ENCODE peak calls at places on chromosome 4, in eight cellular contexts. One of them, this sample, is unnamed.

GRCh38 chr4:158172558-158173258 is at the start of gene GASK1B:
- DNase-seq in spleen: no peak
- DNase-seq in endothelial cell of umbilical vein: peak
- DNase-seq in dorsolateral prefrontal cortex: peak
- DNase-seq in cardiac muscle cell: peak
- DNase-seq in ovary: peak
- DNase-seq in CD8-positive, alpha-beta T cell: no peak
- DNase-seq in A549: peak
- DNase-seq in this sample: peak

GRCh38 chr4:65943076-65943475 is 272.8 kb upstream of the EPHA5 start:
- DNase-seq in spleen: no peak
- DNase-seq in endothelial cell of umbilical vein: peak
- DNase-seq in dorsolateral prefrontal cortex: no peak
- DNase-seq in cardiac muscle cell: peak
- DNase-seq in ovary: no peak
- DNase-seq in CD8-positive, alpha-beta T cell: no peak
- DNase-seq in A549: peak
- DNase-seq in this sample: no peak

GRCh38 chr4:139617702-139618490 is 47.7 kb upstream of the MGST2 start:
- DNase-seq in spleen: no peak
- DNase-seq in endothelial cell of umbilical vein: peak
- DNase-seq in dorsolateral prefrontal cortex: no peak
- DNase-seq in cardiac muscle cell: peak
- DNase-seq in ovary: no peak
- DNase-seq in CD8-positive, alpha-beta T cell: no peak
- DNase-seq in A549: peak
- DNase-seq in this sample: no peak

GRCh38 chr4:189090174-189090814 is 850.4 kb upstream of the FRG1 start:
- DNase-seq in spleen: no peak
- DNase-seq in endothelial cell of umbilical vein: no peak
- DNase-seq in dorsolateral prefrontal cortex: no peak
- DNase-seq in cardiac muscle cell: no peak
- DNase-seq in ovary: no peak
- DNase-seq in CD8-positive, alpha-beta T cell: no peak
- DNase-seq in A549: peak
- DNase-seq in this sample: no peak

GRCh38 chr4:72312032-72312650 is 256.9 kb downstream of the ADAMTS3 start:
- DNase-seq in spleen: no peak
- DNase-seq in endothelial cell of umbilical vein: peak
- DNase-seq in dorsolateral prefrontal cortex: peak
- DNase-seq in cardiac muscle cell: peak
- DNase-seq in ovary: peak
- DNase-seq in CD8-positive, alpha-beta T cell: no peak
- DNase-seq in A549: peak
- DNase-seq in this sample: no peak

GRCh38 chr4:186775867-186776266 is 52.2 kb upstream of the FAT1 start:
- DNase-seq in spleen: no peak
- DNase-seq in endothelial cell of umbilical vein: no peak
- DNase-seq in dorsolateral prefrontal cortex: no peak
- DNase-seq in cardiac muscle cell: no peak
- DNase-seq in ovary: no peak
- DNase-seq in CD8-positive, alpha-beta T cell: no peak
- DNase-seq in A549: no peak
- DNase-seq in this sample: no peak

GRCh38 chr4:149065753-149066152 is 623.5 kb upstream of the NR3C2 start:
- DNase-seq in spleen: no peak
- DNase-seq in endothelial cell of umbilical vein: no peak
- DNase-seq in dorsolateral prefrontal cortex: no peak
- DNase-seq in cardiac muscle cell: no peak
- DNase-seq in ovary: no peak
- DNase-seq in CD8-positive, alpha-beta T cell: no peak
- DNase-seq in A549: no peak
- DNase-seq in this sample: peak

GRCh38 chr4:14856076-14856926 is 146.0 kb upstream of the CPEB2 start:
- DNase-seq in spleen: no peak
- DNase-seq in endothelial cell of umbilical vein: peak
- DNase-seq in dorsolateral prefrontal cortex: no peak
- DNase-seq in cardiac muscle cell: peak
- DNase-seq in ovary: peak
- DNase-seq in CD8-positive, alpha-beta T cell: no peak
- DNase-seq in A549: peak
- DNase-seq in this sample: no peak

GRCh38 chr4:123659759-123660158 is 263.2 kb downstream of the SPRY1 start:
- DNase-seq in spleen: no peak
- DNase-seq in endothelial cell of umbilical vein: peak
- DNase-seq in dorsolateral prefrontal cortex: no peak
- DNase-seq in cardiac muscle cell: no peak
- DNase-seq in ovary: no peak
- DNase-seq in CD8-positive, alpha-beta T cell: no peak
- DNase-seq in A549: peak
- DNase-seq in this sample: no peak

GRCh38 chr4:121278811-121279368 is 101.9 kb downstream of the QRFPR start:
- DNase-seq in spleen: no peak
- DNase-seq in endothelial cell of umbilical vein: no peak
- DNase-seq in dorsolateral prefrontal cortex: no peak
- DNase-seq in cardiac muscle cell: peak
- DNase-seq in ovary: no peak
- DNase-seq in CD8-positive, alpha-beta T cell: no peak
- DNase-seq in A549: no peak
- DNase-seq in this sample: no peak

GRCh38 chr4:166421556-166422156 is 548.6 kb downstream of the TLL1 start:
- DNase-seq in spleen: no peak
- DNase-seq in endothelial cell of umbilical vein: no peak
- DNase-seq in dorsolateral prefrontal cortex: no peak
- DNase-seq in cardiac muscle cell: peak
- DNase-seq in ovary: no peak
- DNase-seq in CD8-positive, alpha-beta T cell: no peak
- DNase-seq in A549: no peak
- DNase-seq in this sample: no peak

GRCh38 chr4:113444386-113444785 is 317.2 kb downstream of the CAMK2D start:
- DNase-seq in spleen: no peak
- DNase-seq in endothelial cell of umbilical vein: peak
- DNase-seq in dorsolateral prefrontal cortex: no peak
- DNase-seq in cardiac muscle cell: peak
- DNase-seq in ovary: no peak
- DNase-seq in CD8-positive, alpha-beta T cell: no peak
- DNase-seq in A549: no peak
- DNase-seq in this sample: no peak

GRCh38 chr4:112282860-112283667 is 2.6 kb downstream of the TIFA start:
- DNase-seq in spleen: no peak
- DNase-seq in endothelial cell of umbilical vein: no peak
- DNase-seq in dorsolateral prefrontal cortex: no peak
- DNase-seq in cardiac muscle cell: no peak
- DNase-seq in ovary: no peak
- DNase-seq in CD8-positive, alpha-beta T cell: no peak
- DNase-seq in A549: no peak
- DNase-seq in this sample: no peak

GRCh38 chr4:85187106-85187505 is 220.6 kb upstream of the WDFY3 start:
- DNase-seq in spleen: no peak
- DNase-seq in endothelial cell of umbilical vein: no peak
- DNase-seq in dorsolateral prefrontal cortex: no peak
- DNase-seq in cardiac muscle cell: no peak
- DNase-seq in ovary: no peak
- DNase-seq in CD8-positive, alpha-beta T cell: no peak
- DNase-seq in A549: no peak
- DNase-seq in this sample: no peak

GRCh38 chr4:185987976-185988627 is 80.9 kb upstream of the TLR3 start:
- DNase-seq in spleen: no peak
- DNase-seq in endothelial cell of umbilical vein: no peak
- DNase-seq in dorsolateral prefrontal cortex: no peak
- DNase-seq in cardiac muscle cell: peak
- DNase-seq in ovary: no peak
- DNase-seq in CD8-positive, alpha-beta T cell: no peak
- DNase-seq in A549: no peak
- DNase-seq in this sample: no peak

GRCh38 chr4:38086515-38087226 is 126.5 kb downstream of the PTTG2 start:
- DNase-seq in spleen: no peak
- DNase-seq in endothelial cell of umbilical vein: no peak
- DNase-seq in dorsolateral prefrontal cortex: no peak
- DNase-seq in cardiac muscle cell: no peak
- DNase-seq in ovary: no peak
- DNase-seq in CD8-positive, alpha-beta T cell: no peak
- DNase-seq in A549: no peak
- DNase-seq in this sample: no peak
- H3K27ac ChIP-seq in spleen: peak
- H3K27ac ChIP-seq in endothelial cell of umbilical vein: no peak
- H3K27ac ChIP-seq in dorsolateral prefrontal cortex: no peak
- H3K27ac ChIP-seq in cardiac muscle cell: peak
- H3K27ac ChIP-seq in ovary: peak
- H3K27ac ChIP-seq in CD8-positive, alpha-beta T cell: no peak
- H3K27ac ChIP-seq in A549: no peak
- H3K27ac ChIP-seq in this sample: no peak

GRCh38 chr4:58061967-58062366 is 951.8 kb upstream of the IGFBP7 start:
- DNase-seq in spleen: no peak
- DNase-seq in endothelial cell of umbilical vein: no peak
- DNase-seq in dorsolateral prefrontal cortex: no peak
- DNase-seq in cardiac muscle cell: no peak
- DNase-seq in ovary: no peak
- DNase-seq in CD8-positive, alpha-beta T cell: no peak
- DNase-seq in A549: peak
- DNase-seq in this sample: no peak
- TF ChIP-seq CTCF in spleen: no peak
- TF ChIP-seq CTCF in endothelial cell of umbilical vein: no peak
- TF ChIP-seq CTCF in dorsolateral prefrontal cortex: no peak
- TF ChIP-seq CTCF in cardiac muscle cell: no peak
- TF ChIP-seq CTCF in ovary: no peak
- TF ChIP-seq CTCF in CD8-positive, alpha-beta T cell: no peak
- TF ChIP-seq CTCF in A549: no peak
- TF ChIP-seq CTCF in this sample: peak

GRCh38 chr4:98653890-98654867 is 4.2 kb downstream of the TSPAN5 start:
- DNase-seq in spleen: no peak
- DNase-seq in endothelial cell of umbilical vein: peak
- DNase-seq in dorsolateral prefrontal cortex: no peak
- DNase-seq in cardiac muscle cell: peak
- DNase-seq in ovary: no peak
- DNase-seq in CD8-positive, alpha-beta T cell: no peak
- DNase-seq in A549: peak
- DNase-seq in this sample: no peak
- H3K27ac ChIP-seq in spleen: no peak
- H3K27ac ChIP-seq in endothelial cell of umbilical vein: peak
- H3K27ac ChIP-seq in dorsolateral prefrontal cortex: peak
- H3K27ac ChIP-seq in cardiac muscle cell: no peak
- H3K27ac ChIP-seq in ovary: peak
- H3K27ac ChIP-seq in CD8-positive, alpha-beta T cell: no peak
- H3K27ac ChIP-seq in A549: peak
- H3K27ac ChIP-seq in this sample: no peak

GRCh38 chr4:89164400-89164799 is 53.1 kb downstream of the TIGD2 start:
- DNase-seq in spleen: no peak
- DNase-seq in endothelial cell of umbilical vein: no peak
- DNase-seq in dorsolateral prefrontal cortex: no peak
- DNase-seq in cardiac muscle cell: no peak
- DNase-seq in ovary: no peak
- DNase-seq in CD8-positive, alpha-beta T cell: no peak
- DNase-seq in A549: peak
- DNase-seq in this sample: no peak
- TF ChIP-seq CTCF in spleen: no peak
- TF ChIP-seq CTCF in endothelial cell of umbilical vein: no peak
- TF ChIP-seq CTCF in dorsolateral prefrontal cortex: no peak
- TF ChIP-seq CTCF in cardiac muscle cell: no peak
- TF ChIP-seq CTCF in ovary: no peak
- TF ChIP-seq CTCF in CD8-positive, alpha-beta T cell: no peak
- TF ChIP-seq CTCF in A549: peak
- TF ChIP-seq CTCF in this sample: no peak

DNA sequence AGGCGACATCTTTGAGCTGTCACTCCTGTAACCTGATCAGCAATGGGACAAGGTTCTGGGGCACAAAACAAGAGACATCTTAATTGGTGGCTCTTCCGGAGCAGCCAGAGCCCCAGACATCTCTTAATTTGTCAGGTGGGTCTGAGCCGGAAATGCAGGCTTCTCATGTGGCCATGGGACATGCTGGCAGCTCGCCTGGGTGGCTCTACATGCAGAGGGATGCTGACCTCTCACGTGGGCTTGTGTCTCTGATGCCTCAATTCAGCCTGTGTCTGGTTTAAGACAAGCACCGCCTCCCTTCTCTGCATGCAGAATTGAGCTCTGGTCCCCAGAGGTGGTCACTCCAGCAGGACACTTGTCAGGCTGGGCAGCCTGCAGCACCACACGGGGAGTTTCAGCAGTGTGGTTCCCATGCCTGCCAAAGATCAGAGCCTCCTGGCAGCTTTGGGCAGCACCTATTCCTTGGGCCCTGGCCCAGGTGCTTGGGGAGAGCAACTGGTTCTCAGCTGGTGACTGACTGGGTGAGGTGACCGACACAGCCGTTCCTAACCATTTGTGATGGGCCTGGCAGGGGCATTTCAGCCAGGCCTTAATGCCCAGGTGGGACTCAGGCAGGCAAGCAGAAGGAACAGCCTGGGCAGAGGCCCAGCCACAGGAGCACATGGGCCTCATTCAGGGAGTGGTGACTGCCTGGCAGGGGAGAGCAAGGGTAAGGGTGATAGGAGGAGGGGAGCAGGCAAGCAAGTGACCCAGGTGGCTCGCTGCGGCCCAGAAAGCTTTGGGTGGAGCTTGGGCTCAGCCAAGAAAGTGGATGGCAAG is 53.4 kb downstream of the HMX1 start:
- DNase-seq in spleen: peak
- DNase-seq in endothelial cell of umbilical vein: no peak
- DNase-seq in dorsolateral prefrontal cortex: peak
- DNase-seq in cardiac muscle cell: no peak
- DNase-seq in ovary: no peak
- DNase-seq in CD8-positive, alpha-beta T cell: no peak
- DNase-seq in A549: no peak
- DNase-seq in this sample: no peak
- H3K27ac ChIP-seq in spleen: no peak
- H3K27ac ChIP-seq in endothelial cell of umbilical vein: no peak
- H3K27ac ChIP-seq in dorsolateral prefrontal cortex: no peak
- H3K27ac ChIP-seq in cardiac muscle cell: no peak
- H3K27ac ChIP-seq in ovary: no peak
- H3K27ac ChIP-seq in CD8-positive, alpha-beta T cell: no peak
- H3K27ac ChIP-seq in A549: no peak
- H3K27ac ChIP-seq in this sample: no peak

GRCh38 chr4:144356941-144357381 is 216.4 kb upstream of the GYPA start:
- DNase-seq in spleen: no peak
- DNase-seq in endothelial cell of umbilical vein: peak
- DNase-seq in dorsolateral prefrontal cortex: no peak
- DNase-seq in cardiac muscle cell: peak
- DNase-seq in ovary: no peak
- DNase-seq in CD8-positive, alpha-beta T cell: no peak
- DNase-seq in A549: no peak
- DNase-seq in this sample: no peak
- TF ChIP-seq CTCF in spleen: no peak
- TF ChIP-seq CTCF in endothelial cell of umbilical vein: no peak
- TF ChIP-seq CTCF in dorsolateral prefrontal cortex: no peak
- TF ChIP-seq CTCF in cardiac muscle cell: no peak
- TF ChIP-seq CTCF in ovary: no peak
- TF ChIP-seq CTCF in CD8-positive, alpha-beta T cell: no peak
- TF ChIP-seq CTCF in A549: no peak
- TF ChIP-seq CTCF in this sample: no peak

DNA sequence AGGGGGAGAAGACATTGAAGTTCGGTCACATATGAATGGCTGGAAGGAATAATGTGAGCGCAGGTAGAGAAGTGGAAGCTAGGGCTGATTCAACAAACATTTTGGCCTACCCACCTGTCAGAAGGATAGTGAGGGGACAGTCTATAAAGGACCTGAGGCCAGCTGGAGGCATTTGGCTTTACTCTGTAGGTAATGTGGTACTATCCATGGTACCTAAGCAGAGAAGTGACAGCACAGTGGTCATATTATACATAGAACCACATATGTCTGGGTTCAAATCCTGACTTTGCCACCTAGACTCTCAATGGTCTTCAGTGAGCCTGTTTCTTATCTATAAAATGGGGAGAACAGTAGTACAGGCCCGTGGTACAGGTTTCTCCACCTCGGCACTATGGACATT is 257.1 kb downstream of the EVC2 start:
- DNase-seq in spleen: no peak
- DNase-seq in endothelial cell of umbilical vein: no peak
- DNase-seq in dorsolateral prefrontal cortex: no peak
- DNase-seq in cardiac muscle cell: no peak
- DNase-seq in ovary: no peak
- DNase-seq in CD8-positive, alpha-beta T cell: no peak
- DNase-seq in A549: no peak
- DNase-seq in this sample: no peak
- H3K27ac ChIP-seq in spleen: no peak
- H3K27ac ChIP-seq in endothelial cell of umbilical vein: no peak
- H3K27ac ChIP-seq in dorsolateral prefrontal cortex: no peak
- H3K27ac ChIP-seq in cardiac muscle cell: no peak
- H3K27ac ChIP-seq in ovary: no peak
- H3K27ac ChIP-seq in CD8-positive, alpha-beta T cell: no peak
- H3K27ac ChIP-seq in A549: no peak
- H3K27ac ChIP-seq in this sample: no peak

This sample was measured in WERI-Rb-1.